ENCODE peak calls at places on chromosomes 6 and 20, in ten cellular contexts. Y is naive B cell, O is Daoy, C is HT-29, B is lower leg skin, J is NCI-H69, M is HL-60, P is ureter, F is T-helper 2 cell, L is upper lobe of right lung. N is an unnamed sample.

GRCh38 chr20:37535443-37536132 is 7.9 kb upstream of the BLCAP start:
- DNase-seq in M (no peak), C (peak; percentile 29), J (no peak), L (no peak), Y (no peak), O (no peak), B (no peak), F (no peak), P (no peak), N (no peak)

GRCh38 chr20:34998331-34998950 is 42.8 kb downstream of the MYH7B start:
- DNase-seq in P (no peak), M (no peak), O (no peak), L (no peak), F (no peak), C (no peak), J (no peak), Y (no peak), B (no peak), N (no peak)

GRCh38 chr6:95576621-95577316 is 566 bp upstream of the MANEA start:
- DNase-seq in C (no peak), M (peak; percentile 33), O (no peak), P (no peak), J (peak; percentile 58), B (no peak), L (no peak), Y (peak; percentile 11), F (peak; percentile 67), N (peak; percentile 36)

GRCh38 chr6:73803562-73804221 is 107.7 kb downstream of the CD109 start:
- DNase-seq in B (no peak), J (peak; percentile 27), L (no peak), C (peak; percentile 42), O (peak; percentile 80), P (no peak), F (peak; percentile 25), Y (no peak), M (no peak), N (peak; percentile 82)

GRCh38 chr6:5246870-5247161 is 13.9 kb downstream of the LYRM4 start:
- DNase-seq in O (peak; percentile 40), F (no peak), Y (no peak), C (no peak), B (no peak), J (no peak), P (no peak), M (no peak), L (no peak), N (no peak)

GRCh38 chr6:48564036-48564820 is 453.2 kb upstream of the PTCHD4 start:
- DNase-seq in L (no peak), O (no peak), J (no peak), M (no peak), B (no peak), F (no peak), C (no peak), P (no peak), Y (no peak), N (no peak)

GRCh38 chr6:169845426-169846285 is 94.2 kb downstream of the ERMARD start:
- DNase-seq in L (peak; percentile 30), M (no peak), Y (no peak), J (peak; percentile 53), F (no peak), O (no peak), B (no peak), C (no peak), P (peak; percentile 31), N (peak; percentile 64)

GRCh38 chr6:124887872-124888580 is 74.2 kb upstream of the RNF217 start:
- DNase-seq in B (no peak), F (no peak), Y (no peak), C (no peak), M (no peak), P (no peak), O (no peak), L (no peak), J (no peak), N (no peak)

GRCh38 chr6:27290065-27290849 is 21.8 kb downstream of the POM121L2 start:
- DNase-seq in M (no peak), J (no peak), O (peak; percentile 83), P (no peak), B (no peak), C (no peak), Y (no peak), F (no peak), L (no peak), N (no peak)

GRCh38 chr6:25354078-25354940 is 75.1 kb downstream of the CARMIL1 start:
- DNase-seq in M (no peak), P (no peak), O (no peak), L (no peak), J (no peak), C (no peak), F (no peak), Y (no peak), B (no peak), N (no peak)

GRCh38 chr20:43535370-43536004 is 23.3 kb upstream of the SGK2 start:
- DNase-seq in M (no peak), P (no peak), B (no peak), L (peak; percentile 39), F (no peak), Y (no peak), O (no peak), J (no peak), C (no peak), N (no peak)

GRCh38 chr6:131136021-131136847 is 967 bp downstream of the AKAP7 start:
- DNase-seq in J (no peak), Y (no peak), P (no peak), F (no peak), C (peak; percentile 1), B (no peak), L (no peak), O (peak; percentile 42), M (no peak), N (peak; percentile 48)

N was measured in DMS53.